ENCODE peak calls at places on chromosomes 5 and 9, in four cellular contexts. O is HTR-8/SVneo; W is H7; B is activated CD4-positive, alpha-beta T cell treated with anti-CD3 and anti-CD28 coated beads, Interleukin-2, amount 10 ng/mL, durations not matched to agents 7 days and 5 days. P is an unnamed sample.

GRCh38 chr9:99745085-99745484 is 76.6 kb upstream of the NR4A3 start:
- DNase-seq in W (no peak), B (no peak), O (no peak), P (no peak)

GRCh38 chr9:121944741-121945191 is 148.3 kb downstream of the TTLL11 start:
- DNase-seq in W (no peak), O (no peak), B (no peak), P (no peak)

GRCh38 chr5:145161384-145161783 is 673.8 kb downstream of the PRELID2 start:
- DNase-seq in W (no peak), B (no peak), O (no peak), P (no peak)

GRCh38 chr9:88897081-88897480 is 94.2 kb upstream of the S1PR3 start:
- DNase-seq in B (no peak), O (no peak), W (no peak), P (no peak)

GRCh38 chr9:124477211-124478013 is 27.2 kb downstream of the ADGRD2 start:
- DNase-seq in B (no peak), W (peak), O (no peak), P (no peak)

GRCh38 chr5:17022296-17022695 is 86.2 kb upstream of the MYO10 start:
- DNase-seq in O (no peak), W (no peak), B (no peak), P (no peak)

GRCh38 chr9:120710110-120710981 is 3.9 kb downstream of the MEGF9 start:
- DNase-seq in B (peak), W (peak), O (no peak), P (peak)

GRCh38 chr9:108784128-108784490 is 71.7 kb downstream of the ACTL7B start:
- DNase-seq in O (no peak), B (no peak), W (no peak), P (no peak)

GRCh38 chr5:14908195-14908594 is 36.6 kb upstream of the ANKH start:
- DNase-seq in O (no peak), B (no peak), W (no peak), P (no peak)

GRCh38 chr5:59180515-59180914 is 597.6 kb downstream of the RAB3C start:
- DNase-seq in W (no peak), O (no peak), B (no peak), P (no peak)

GRCh38 chr5:78399115-78399514 is 38.7 kb downstream of the SCAMP1 start:
- DNase-seq in B (no peak), W (no peak), O (no peak), P (no peak)

GRCh38 chr9:128151343-128152132 is 2.3 kb downstream of the LCN2 start:
- DNase-seq in B (no peak), O (no peak), W (peak), P (no peak)

GRCh38 chr5:67215592-67216471 is 19.2 kb upstream of the CD180 start:
- DNase-seq in W (no peak), O (no peak), B (peak), P (no peak)

GRCh38 chr9:101671567-101671966 is 66.9 kb downstream of the GRIN3A start:
- DNase-seq in B (no peak), W (no peak), O (no peak), P (no peak)

GRCh38 chr9:95505676-95506437 is 10.9 kb downstream of the PTCH1 start:
- DNase-seq in O (no peak), W (peak), B (no peak), P (peak)

GRCh38 chr5:162067651-162068411 is at the start of gene GABRG2:
- DNase-seq in W (peak), B (no peak), O (no peak), P (no peak)

GRCh38 chr5:19891658-19892057 is 96.3 kb downstream of the CDH18 start:
- DNase-seq in B (no peak), O (peak), W (no peak), P (no peak)

GRCh38 chr5:152125806-152126205 is 201.2 kb upstream of the GLRA1 start:
- DNase-seq in O (no peak), W (peak), B (no peak), P (no peak)

GRCh38 chr5:142611154-142611553 is 74.7 kb downstream of the FGF1 start:
- DNase-seq in B (peak), O (peak), W (peak), P (peak)

GRCh38 chr9:131446276-131446675 is 52.4 kb downstream of the PRRC2B start:
- DNase-seq in O (no peak), B (no peak), W (no peak), P (no peak)

GRCh38 chr5:91848453-91848852 is 465.3 kb upstream of the ARRDC3 start:
- DNase-seq in B (no peak), W (no peak), O (peak), P (no peak)

GRCh38 chr5:109083937-109084336 is 325.8 kb downstream of the PJA2 start:
- DNase-seq in B (no peak), O (no peak), W (no peak), P (no peak)

GRCh38 chr5:63820557-63820956 is 141.7 kb downstream of the HTR1A start:
- DNase-seq in B (no peak), O (no peak), W (no peak), P (no peak)

GRCh38 chr5:83866191-83866590 is 145.5 kb upstream of the HAPLN1 start:
- DNase-seq in B (no peak), W (no peak), O (no peak), P (no peak)

GRCh38 chr9:12774861-12775367 is at the start of gene LURAP1L:
- DNase-seq in W (peak), O (peak), B (no peak), P (peak)

GRCh38 chr5:136022965-136023364 is 5.8 kb upstream of the TGFBI start:
- DNase-seq in B (no peak), W (no peak), O (no peak), P (no peak)

GRCh38 chr9:121201045-121201737 is 478 bp downstream of the RAB14 start:
- DNase-seq in O (peak), W (peak), B (peak), P (no peak)

GRCh38 chr5:6714221-6715041 is 1.2 kb downstream of the TENT4A start:
- DNase-seq in B (no peak), W (peak), O (no peak), P (no peak)